ENCODE peak calls at places on chromosomes 11 and 22, in five cellular contexts. P is PC-9, Y is lower lobe of right lung, L is kidney, V is tibial artery. D is an unnamed sample. For H3K4me1 and H3K9me3, the result is how much of the 10 kb centered on the place peaks cover.

GRCh38 chr11:2100361-2101170 is 38.6 kb downstream of the IGF2 start:
- DNase-seq in L (peak), V (no peak), Y (peak), P (no peak), D (no peak)

GRCh38 chr22:31343235-31344191 is 2.6 kb downstream of the PATZ1 start:
- DNase-seq in V (peak), L (peak), Y (peak), P (peak), D (peak)

GRCh38 chr11:57568330-57568766 is 876 bp upstream of the UBE2L6 start:
- DNase-seq in P (peak), V (peak), L (no peak), Y (no peak), D (peak)

GRCh38 chr22:46031066-46031465 is 54.1 kb upstream of the WNT7B start:
- DNase-seq in Y (peak), L (peak), P (no peak), V (no peak), D (peak)

GRCh38 chr11:16336721-16337120 is 19.6 kb downstream of the SOX6 start:
- DNase-seq in L (no peak), P (no peak), Y (no peak), V (no peak), D (no peak)

GRCh38 chr11:18310800-18311340 is 11.1 kb downstream of the HPS5 start:
- DNase-seq in P (peak), Y (no peak), L (no peak), V (no peak), D (no peak)

GRCh38 chr22:47233316-47234243 is 471.1 kb downstream of the TBC1D22A start:
- DNase-seq in P (no peak), L (no peak), Y (no peak), V (no peak), D (no peak)

GRCh38 chr11:34192481-34193401 is 87.3 kb downstream of the NAT10 start:
- DNase-seq in P (peak), Y (no peak), V (peak), L (no peak), D (no peak)

GRCh38 chr11:68959465-68960298 is 21.1 kb downstream of the MRGPRD start:
- DNase-seq in Y (peak), P (no peak), V (no peak), L (peak), D (no peak)

GRCh38 chr11:68271023-68271780 is 571 bp downstream of the C11orf24 start:
- DNase-seq in V (no peak), P (peak), Y (peak), L (no peak), D (peak)

GRCh38 chr22:33758961-33759360 is 161.3 kb downstream of the LARGE1 start:
- DNase-seq in P (no peak), V (no peak), L (no peak), Y (no peak), D (no peak)

GRCh38 chr11:65810046-65810868 is 23.4 kb downstream of the OVOL1 start:
- DNase-seq in P (no peak), L (peak), Y (peak), V (no peak), D (no peak)

GRCh38 chr11:34111722-34112270 is 6.4 kb downstream of the NAT10 start:
- DNase-seq in V (no peak), P (no peak), Y (no peak), L (no peak), D (no peak)

GRCh38 chr11:64545605-64546004 is 45.4 kb upstream of the SLC22A12 start:
- DNase-seq in V (no peak), P (peak), Y (peak), L (no peak), D (no peak)

GRCh38 chr22:43923191-43923590 is 414 bp upstream of the PNPLA3 start:
- DNase-seq in L (no peak), V (no peak), Y (no peak), P (no peak), D (no peak)

GRCh38 chr11:1055990-1056771 is 18.5 kb upstream of the MUC2 start:
- DNase-seq in Y (peak), V (peak), P (no peak), L (peak), D (no peak)

GRCh38 chr11:85809881-85810280 is 1.1 kb downstream of the SYTL2 start:
- DNase-seq in V (peak), Y (no peak), L (peak), P (peak), D (peak)

GRCh38 chr22:23862103-23862502 is 4.4 kb downstream of the SLC2A11 start:
- DNase-seq in L (peak), Y (peak), V (no peak), P (no peak), D (peak)

GRCh38 chr11:46898396-46899095 is 19.8 kb downstream of the LRP4 start:
- DNase-seq in Y (no peak), P (peak), V (no peak), L (no peak), D (peak)

GRCh38 chr11:114596175-114596919 is 761 bp upstream of the NXPE4 start:
- DNase-seq in V (no peak), L (no peak), P (no peak), Y (no peak), D (no peak)

GRCh38 chr22:38228873-38229740 is 27.3 kb downstream of the MAFF start:
- DNase-seq in P (peak), L (no peak), Y (no peak), V (no peak), D (no peak)

GRCh38 chr11:3368199-3368598 is 10.7 kb downstream of the ZNF195 start:
- DNase-seq in V (no peak), P (no peak), Y (no peak), L (no peak), D (no peak)

GRCh38 chr22:35051791-35052190 is 14.2 kb upstream of the ISX start:
- DNase-seq in L (no peak), V (no peak), P (no peak), Y (no peak), D (no peak)

GRCh38 chr11:78795862-78796261 is 221.2 kb upstream of the NARS2 start:
- DNase-seq in L (no peak), P (no peak), V (no peak), Y (no peak), D (no peak)

GRCh38 chr11:26134481-26135355 is 197.2 kb upstream of the ANO3 start:
- DNase-seq in V (no peak), Y (no peak), L (no peak), P (no peak), D (no peak)

GRCh38 chr11:113304916-113305315 is 9.5 kb upstream of the TTC12 start:
- DNase-seq in V (no peak), L (no peak), Y (no peak), P (no peak), D (no peak)

GRCh38 chr22:43867839-43868652 is 5.7 kb upstream of the SULT4A1 start:
- DNase-seq in P (no peak), L (peak), V (no peak), Y (peak), D (peak)

GRCh38 chr11:11313426-11313825 is 39.6 kb downstream of the CSNK2A3 start:
- DNase-seq in P (no peak), L (no peak), Y (peak), V (no peak), D (peak)

GRCh38 chr11:798093-798713 is at the start of gene SLC25A22:
- DNase-seq in L (peak), P (peak), V (peak), Y (peak), D (peak)

GRCh38 chr11:22624742-22625447 is 728 bp downstream of the FANCF start:
- DNase-seq in V (peak), L (peak), Y (peak), P (peak), D (peak)

GRCh38 chr11:108871152-108871551 is 206.3 kb downstream of the DDX10 start:
- DNase-seq in L (no peak), V (no peak), Y (no peak), P (no peak), D (peak)

GRCh38 chr22:38467904-38468760 is at the start of gene KDELR3:
- DNase-seq in P (no peak), Y (peak), L (peak), V (peak), D (peak)

GRCh38 chr22:19822301-19823117 is 32.2 kb downstream of the GNB1L start:
- DNase-seq in P (no peak), V (peak), Y (peak), L (no peak), D (no peak)

GRCh38 chr11:12005476-12005875 is 3.0 kb downstream of the DKK3 start:
- DNase-seq in P (no peak), Y (no peak), V (no peak), L (no peak), D (no peak)

GRCh38 chr22:46737976-46738641 is at the start of gene CERK:
- DNase-seq in L (peak), Y (peak), V (peak), P (no peak), D (peak)

GRCh38 chr11:119091083-119091650 is 6.5 kb downstream of the HMBS start:
- DNase-seq in L (no peak), V (no peak), P (no peak), Y (no peak), D (no peak)

GRCh38 chr11:12377824-12378593 is 638 bp downstream of the PARVA start:
- DNase-seq in Y (peak), P (peak), V (peak), L (peak), D (peak)

GRCh38 chr11:24295360-24295759 is 201.5 kb upstream of the LUZP2 start:
- DNase-seq in L (no peak), Y (no peak), V (no peak), P (no peak), D (no peak)

GRCh38 chr22:26894766-26895485 is 237.5 kb downstream of the MIAT start:
- DNase-seq in L (no peak), Y (no peak), P (peak), V (no peak), D (no peak)

GRCh38 chr22:26893711-26894110 is 236.3 kb downstream of the MIAT start:
- DNase-seq in L (no peak), Y (no peak), V (no peak), P (no peak), D (no peak)

GRCh38 chr22:26893034-26893710 is 235.8 kb downstream of the MIAT start:
- DNase-seq in P (no peak), Y (no peak), V (no peak), L (no peak), D (no peak)

GRCh38 chr22:26892401-26893033 is 235.1 kb downstream of the MIAT start:
- DNase-seq in V (no peak), P (no peak), L (no peak), Y (peak), D (no peak)

GRCh38 chr22:26894362-26894761 is 237.0 kb downstream of the MIAT start:
- DNase-seq in L (no peak), P (no peak), V (no peak), Y (no peak), D (no peak)
- H3K4me1 ChIP-seq in L (under half), P (under half), V (half or more), Y (under half), D (under half)

DNA sequence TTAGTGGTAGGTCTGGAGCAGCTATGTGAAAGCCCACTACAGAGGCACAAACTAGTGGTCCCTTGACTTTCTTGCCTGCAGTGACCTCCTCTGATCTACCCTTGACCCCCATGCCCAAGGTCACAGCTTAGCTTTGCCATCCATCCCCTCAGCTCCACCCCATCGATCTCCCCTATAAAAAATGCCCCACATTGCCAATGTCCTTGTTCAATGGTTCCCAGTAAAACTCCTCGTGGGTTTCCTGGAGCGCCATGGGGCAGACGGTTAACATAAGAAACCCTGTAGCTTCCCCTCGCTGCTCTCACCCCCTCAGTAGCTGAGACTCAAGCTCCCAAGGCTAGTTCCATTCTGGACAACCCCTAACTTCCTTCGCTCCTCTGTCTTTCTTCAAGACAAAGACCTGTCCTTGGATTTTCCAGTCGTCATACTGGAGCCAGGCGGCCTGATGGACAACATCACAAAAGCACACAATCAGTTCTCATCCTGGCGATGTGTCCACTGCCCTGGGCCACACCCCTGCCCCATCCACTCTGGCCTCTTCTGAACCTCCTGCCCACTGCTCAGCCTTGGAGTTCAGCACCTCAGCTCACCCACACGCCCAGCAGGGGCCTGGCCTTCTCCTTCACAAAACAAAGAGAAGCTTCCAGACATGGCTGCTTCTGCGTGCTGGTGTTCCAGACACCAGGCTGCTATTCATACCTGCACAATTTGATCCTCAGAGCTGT is 1429.3 kb downstream of the BRD1 start:
- DNase-seq in L (no peak), Y (no peak), P (no peak), V (peak), D (no peak)
- H3K9me3 ChIP-seq in L (under half), Y (under half), P (under half), V (under half), D (under half)

GRCh38 chr11:103111400-103111799 is 2.2 kb downstream of the DYNC2H1 start:
- DNase-seq in P (no peak), L (no peak), V (no peak), Y (no peak), D (no peak)

GRCh38 chr11:103109818-103110388 is 677 bp downstream of the DYNC2H1 start:
- DNase-seq in P (no peak), L (peak), Y (no peak), V (no peak), D (no peak)

GRCh38 chr11:103112364-103112763 is 3.1 kb downstream of the DYNC2H1 start:
- DNase-seq in P (no peak), Y (no peak), L (no peak), V (no peak), D (no peak)

GRCh38 chr11:103108933-103109817 is at the start of gene DYNC2H1:
- DNase-seq in P (peak), L (peak), V (peak), Y (peak), D (peak)

GRCh38 chr11:103110406-103110805 is 1.2 kb downstream of the DYNC2H1 start:
- DNase-seq in P (no peak), Y (no peak), L (no peak), V (no peak), D (no peak)
- TF ChIP-seq CTCF in P (peak), Y (peak), L (no peak), V (peak), D (no peak)

GRCh38 chr11:95693298-95693697 is 96.3 kb downstream of the FAM76B start:
- DNase-seq in P (no peak), L (no peak), V (no peak), Y (no peak), D (no peak)
- H3K4me1 ChIP-seq in P (under half), L (under half), V (under half), Y (under half), D (under half)